ENCODE peak calls at places on chromosomes 12 and 14, in six cellular contexts. E, H, W, T, C and S are unnamed samples.

GRCh38 chr12:5186715-5187114 is 143.0 kb downstream of the KCNA5 start:
- DNase-seq in E (no peak), T (no peak), H (no peak), C (no peak), W (no peak), S (no peak)

GRCh38 chr14:67068246-67068645 is 121.0 kb upstream of the GARIN2 start:
- DNase-seq in C (no peak), H (no peak), W (no peak), T (no peak), E (no peak), S (no peak)

GRCh38 chr12:50006754-50007442 is 18.4 kb downstream of the RACGAP1 start:
- DNase-seq in C (no peak), T (no peak), H (no peak), E (no peak), W (no peak), S (no peak)

GRCh38 chr12:20398720-20399119 is 30.4 kb downstream of the PDE3A start:
- DNase-seq in C (no peak), T (no peak), E (no peak), H (no peak), W (no peak), S (peak)

GRCh38 chr14:52314521-52315354 is 626 bp downstream of the PTGER2 start:
- DNase-seq in T (no peak), H (peak), C (no peak), E (no peak), W (no peak), S (peak)

GRCh38 chr12:1741154-1741949 is 50.5 kb downstream of the ADIPOR2 start:
- DNase-seq in C (peak), E (no peak), H (no peak), W (no peak), T (no peak), S (no peak)

GRCh38 chr14:75470238-75470797 is 42.5 kb downstream of the JDP2 start:
- DNase-seq in T (no peak), W (no peak), H (no peak), C (no peak), E (no peak), S (no peak)

GRCh38 chr12:121610239-121611149 is 15.8 kb upstream of the ORAI1 start:
- DNase-seq in T (no peak), E (no peak), H (no peak), W (no peak), C (no peak), S (no peak)

GRCh38 chr12:59699408-59700144 is 103.7 kb downstream of the SLC16A7 start:
- DNase-seq in C (no peak), T (no peak), W (no peak), H (no peak), E (no peak), S (peak)

GRCh38 chr14:51533160-51533559 is 118.5 kb upstream of the FRMD6 start:
- DNase-seq in T (no peak), E (no peak), W (no peak), H (no peak), C (no peak), S (no peak)

GRCh38 chr12:18224745-18225144 is 36.6 kb upstream of the PIK3C2G start:
- DNase-seq in H (peak), C (peak), T (peak), W (no peak), E (no peak), S (peak)

GRCh38 chr14:21057803-21058675 is at the start of gene RNASE8:
- DNase-seq in E (no peak), C (no peak), T (no peak), W (no peak), H (no peak), S (no peak)

GRCh38 chr12:82904219-82904795 is 217.6 kb downstream of the TMTC2 start:
- DNase-seq in H (peak), C (no peak), W (no peak), E (no peak), T (no peak), S (no peak)

GRCh38 chr14:52013984-52014600 is 24.7 kb downstream of the RTRAF start:
- DNase-seq in E (no peak), W (peak), H (peak), T (no peak), C (no peak), S (no peak)

GRCh38 chr14:53955671-53956426 is 776 bp downstream of the BMP4 start:
- DNase-seq in W (no peak), C (peak), T (no peak), E (no peak), H (no peak), S (no peak)

GRCh38 chr12:29799591-29799990 is 15.8 kb upstream of the TMTC1 start:
- DNase-seq in H (peak), T (no peak), C (no peak), E (no peak), W (no peak), S (no peak)

GRCh38 chr12:107990325-107990724 is 138.8 kb upstream of the WSCD2 start:
- DNase-seq in E (no peak), T (no peak), H (peak), C (peak), W (peak), S (no peak)

GRCh38 chr12:101407054-101407437 is 526 bp downstream of the ARL1 start:
- DNase-seq in E (no peak), H (no peak), T (no peak), W (no peak), C (peak), S (no peak)

GRCh38 chr12:132211811-132212210 is 67.6 kb downstream of the NOC4L start:
- DNase-seq in C (no peak), T (no peak), W (no peak), E (no peak), H (no peak), S (no peak)

GRCh38 chr12:22286569-22286968 is 47.9 kb downstream of the ST8SIA1 start:
- DNase-seq in C (no peak), H (no peak), W (no peak), T (no peak), E (no peak), S (no peak)

GRCh38 chr14:104370256-104370870 is 209.2 kb upstream of the C14orf180 start:
- DNase-seq in T (peak), E (no peak), H (peak), C (peak), W (no peak), S (no peak)

GRCh38 chr12:38761111-38761510 is 144.3 kb downstream of the CPNE8 start:
- DNase-seq in H (no peak), E (no peak), C (no peak), W (no peak), T (no peak), S (no peak)

GRCh38 chr12:101238806-101239329 is 28.8 kb upstream of the SLC5A8 start:
- DNase-seq in T (no peak), C (no peak), W (no peak), E (no peak), H (no peak), S (no peak)

GRCh38 chr12:129196927-129197326 is 343.6 kb downstream of the GLT1D1 start:
- DNase-seq in H (no peak), T (no peak), W (no peak), E (no peak), C (no peak), S (no peak)

GRCh38 chr12:97513921-97514320 is 51.3 kb downstream of the RMST start:
- DNase-seq in H (no peak), C (no peak), E (no peak), W (no peak), T (no peak), S (no peak)

GRCh38 chr12:46179693-46180452 is 89.0 kb downstream of the SLC38A1 start:
- DNase-seq in E (peak), W (no peak), T (no peak), C (peak), H (no peak), S (no peak)

GRCh38 chr12:93080994-93081809 is 152.1 kb upstream of the EEA1 start:
- DNase-seq in T (no peak), H (no peak), C (peak), E (no peak), W (no peak), S (no peak)

GRCh38 chr14:90060965-90061848 is 587 bp upstream of the KCNK13 start:
- DNase-seq in H (peak), T (no peak), E (no peak), W (peak), C (no peak), S (no peak)

GRCh38 chr12:124747426-124748161 is 116.1 kb downstream of the SCARB1 start:
- DNase-seq in H (no peak), C (peak), T (no peak), W (no peak), E (peak), S (no peak)

GRCh38 chr12:5587701-5588100 is 155.8 kb downstream of the NTF3 start:
- DNase-seq in C (no peak), H (no peak), E (no peak), T (no peak), W (no peak), S (no peak)

GRCh38 chr14:105330491-105330895 is 15.9 kb downstream of the PACS2 start:
- DNase-seq in H (no peak), T (no peak), W (no peak), E (no peak), C (no peak), S (no peak)

GRCh38 chr14:38961136-38961535 is 141.9 kb downstream of the SEC23A start:
- DNase-seq in E (no peak), H (no peak), W (no peak), T (no peak), C (no peak), S (no peak)

GRCh38 chr12:52645120-52645761 is 6.8 kb downstream of the KRT2 start:
- DNase-seq in C (no peak), E (no peak), T (no peak), W (peak), H (no peak), S (no peak)

GRCh38 chr12:77510985-77511384 is 319.7 kb upstream of the NAV3 start:
- DNase-seq in C (no peak), T (no peak), E (no peak), H (no peak), W (no peak), S (no peak)

GRCh38 chr12:16568873-16569272 is 37.1 kb downstream of the LMO3 start:
- DNase-seq in W (no peak), T (no peak), H (no peak), C (no peak), E (peak), S (no peak)

GRCh38 chr12:89988156-89988555 is 279.5 kb upstream of the ATP2B1 start:
- DNase-seq in C (no peak), T (no peak), E (no peak), W (no peak), H (no peak), S (no peak)

GRCh38 chr12:6570264-6570887 is 2.3 kb upstream of the NOP2 start:
- DNase-seq in W (peak), C (peak), E (no peak), H (peak), T (no peak), S (no peak)

GRCh38 chr14:96586921-96587822 is 85.0 kb downstream of the PAPOLA start:
- DNase-seq in C (no peak), W (no peak), T (no peak), H (no peak), E (no peak), S (no peak)

GRCh38 chr14:96584907-96585671 is 82.9 kb downstream of the PAPOLA start:
- DNase-seq in T (no peak), C (no peak), E (no peak), W (no peak), H (peak), S (no peak)

GRCh38 chr14:96586056-96586455 is 83.9 kb downstream of the PAPOLA start:
- DNase-seq in T (no peak), E (no peak), C (no peak), W (no peak), H (peak), S (no peak)

GRCh38 chr14:96584199-96584906 is 82.2 kb downstream of the PAPOLA start:
- DNase-seq in T (peak), H (peak), E (no peak), C (peak), W (peak), S (peak)

GRCh38 chr14:96585672-96586013 is 83.5 kb downstream of the PAPOLA start:
- DNase-seq in H (peak), E (no peak), T (no peak), W (no peak), C (no peak), S (no peak)
- TF ChIP-seq GABPA in H (no peak), E (no peak), T (no peak), W (no peak), C (no peak), S (no peak)

DNA sequence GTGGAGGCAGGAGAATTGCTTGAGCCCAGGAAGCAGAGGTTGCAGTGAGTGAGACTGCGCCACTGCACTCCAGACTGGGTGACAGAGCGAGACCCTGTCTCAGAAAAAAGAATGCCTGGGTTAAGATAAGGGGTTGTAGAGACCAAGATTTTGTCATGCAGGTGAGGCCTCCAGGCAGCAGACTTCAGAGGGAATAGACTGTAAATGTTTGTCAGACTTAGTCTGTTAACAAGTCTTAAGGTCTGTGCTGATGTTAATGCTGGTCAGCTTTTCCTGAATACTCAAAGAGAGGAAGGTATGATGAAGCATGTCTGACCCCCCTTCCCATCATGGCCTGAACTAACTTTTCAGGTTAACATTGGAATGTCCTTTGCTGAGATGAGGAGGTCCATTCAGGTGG is 83.0 kb upstream of the FUT8 start:
- DNase-seq in W (no peak), E (no peak), C (no peak), T (no peak), H (no peak), S (no peak)
- H3K27ac ChIP-seq in W (no peak), E (no peak), C (no peak), T (no peak), H (no peak), S (no peak)

GRCh38 chr14:95484296-95484695 is 32.2 kb downstream of the SYNE3 start:
- DNase-seq in E (no peak), T (no peak), H (no peak), W (no peak), C (no peak), S (no peak)

GRCh38 chr14:95481391-95482022 is 34.9 kb downstream of the SYNE3 start:
- DNase-seq in E (no peak), C (no peak), T (no peak), H (peak), W (no peak), S (no peak)

GRCh38 chr14:95483843-95484165 is 32.6 kb downstream of the SYNE3 start:
- DNase-seq in C (no peak), E (no peak), T (no peak), W (no peak), H (no peak), S (no peak)

GRCh38 chr14:95485222-95485819 is 31.1 kb downstream of the SYNE3 start:
- DNase-seq in C (no peak), E (no peak), W (no peak), T (no peak), H (no peak), S (no peak)

DNA sequence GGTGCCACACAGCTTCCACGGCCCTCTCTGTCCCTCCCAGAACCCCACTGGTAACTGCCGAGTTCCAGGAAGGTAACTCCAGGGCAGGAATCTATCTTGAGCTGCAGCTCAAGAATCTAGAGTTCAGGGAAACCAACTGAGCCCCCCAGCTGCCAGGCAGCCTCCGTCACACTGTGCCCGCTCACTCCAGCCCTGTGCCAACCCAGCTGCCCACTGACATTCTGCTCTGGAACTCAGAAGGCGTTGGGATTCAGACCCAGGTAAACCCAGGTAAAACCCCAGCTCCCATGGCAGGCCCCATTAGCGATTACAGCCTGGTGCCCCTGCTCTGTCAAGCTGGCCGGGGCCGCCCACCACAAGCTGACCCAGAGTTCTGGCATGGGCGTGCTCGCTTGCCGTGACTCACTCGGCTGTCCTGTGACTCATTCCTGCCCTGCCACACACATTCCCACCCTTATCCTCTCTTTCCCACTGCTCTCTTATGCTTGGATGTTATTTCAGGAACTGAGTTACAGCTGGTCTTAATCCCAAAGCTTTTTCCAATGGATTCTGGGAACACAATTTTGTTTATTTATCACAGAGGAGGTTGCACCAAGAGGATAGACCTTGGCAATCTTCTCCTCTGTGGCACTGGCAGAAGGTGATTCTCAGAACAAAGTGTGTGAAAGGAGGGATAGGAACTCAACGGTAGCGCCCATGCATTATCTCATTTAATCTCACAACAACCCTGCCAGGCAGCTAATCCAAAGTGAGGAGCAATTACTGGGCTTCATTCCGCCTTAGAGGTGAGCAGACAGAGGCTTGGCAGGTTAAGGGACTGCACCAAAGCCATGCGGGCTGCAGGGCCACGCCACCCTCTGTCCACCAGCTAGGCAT is 33.2 kb downstream of the SYNE3 start:
- DNase-seq in W (peak), C (peak), H (no peak), T (no peak), E (no peak), S (no peak)
- TF ChIP-seq POLR2AphosphoS5 in W (no peak), C (no peak), H (peak), T (no peak), E (no peak), S (no peak)

DNA sequence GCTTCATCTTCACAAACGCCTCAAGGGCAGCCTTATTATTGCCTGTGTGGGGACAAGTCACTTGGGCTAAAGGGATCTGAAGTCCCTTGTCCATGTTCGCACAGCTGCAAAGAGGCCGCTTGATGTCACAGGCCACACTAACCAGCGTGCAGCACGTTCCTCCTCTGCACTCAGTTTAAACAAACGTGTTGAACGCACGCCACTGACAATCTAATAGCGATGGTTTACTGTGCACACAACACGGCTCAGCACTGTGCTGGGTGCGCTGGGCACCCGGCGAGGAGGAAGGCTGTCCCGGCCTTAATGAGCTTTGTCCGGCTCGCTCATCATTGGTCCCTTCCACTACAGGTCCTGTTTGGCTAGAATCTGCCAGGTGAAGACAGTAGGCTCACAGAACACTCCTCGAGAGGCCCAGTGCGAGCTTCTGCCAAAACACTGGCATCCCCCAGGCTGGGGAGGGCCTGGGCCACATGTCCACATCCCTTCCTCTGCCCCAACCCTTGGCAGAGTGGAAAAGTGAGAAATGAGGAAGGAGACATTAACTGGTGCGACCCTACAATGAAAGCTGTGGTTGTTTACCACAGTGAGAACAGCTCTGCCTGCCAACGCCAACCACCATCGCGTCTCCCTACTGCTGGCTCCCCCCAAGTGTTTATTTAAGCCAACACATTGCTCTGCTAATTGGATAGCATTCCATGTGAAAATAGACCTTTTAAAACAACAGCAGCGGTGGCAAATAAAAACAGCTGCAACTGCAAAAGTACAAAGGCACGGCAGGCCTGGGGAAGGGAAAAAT is 113.2 kb downstream of the RBM19 start:
- DNase-seq in C (no peak), T (no peak), W (no peak), H (no peak), E (no peak), S (no peak)
- TF ChIP-seq GABPA in C (no peak), T (no peak), W (no peak), H (no peak), E (no peak), S (no peak)

DNA sequence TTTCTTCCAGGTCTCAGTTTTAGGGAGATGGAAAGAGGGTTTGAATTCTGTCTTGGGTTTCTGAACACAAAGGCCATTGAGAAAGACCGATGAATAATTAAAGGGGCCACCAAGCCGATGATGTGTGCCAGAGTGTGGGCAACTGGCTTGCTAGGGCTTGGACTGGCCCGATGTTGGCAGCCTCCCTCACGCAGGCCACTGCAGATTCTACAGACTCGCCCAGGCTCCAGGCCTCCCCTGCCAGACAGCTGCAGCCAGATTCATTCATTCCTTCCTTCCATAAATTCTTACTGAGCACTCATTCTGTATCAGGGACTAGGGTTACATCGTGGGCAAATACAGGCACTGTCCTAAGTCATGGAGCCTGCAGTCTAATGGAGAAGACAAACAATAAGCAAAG is 34.9 kb downstream of the ACTN1 start:
- DNase-seq in W (no peak), T (no peak), E (no peak), H (no peak), C (no peak), S (no peak)
- H3K27ac ChIP-seq in W (no peak), T (no peak), E (no peak), H (peak), C (no peak), S (no peak)

GRCh38 chr12:105485321-105485910 is 154.9 kb downstream of the C12orf75 start:
- DNase-seq in E (no peak), H (no peak), T (no peak), C (no peak), W (no peak), S (no peak)
- TF ChIP-seq POLR2AphosphoS5 in E (no peak), H (no peak), T (no peak), C (no peak), W (no peak), S (no peak)

GRCh38 chr12:2958432-2959193 is 584 bp upstream of the TEAD4 start:
- DNase-seq in E (no peak), C (peak), W (peak), H (peak), T (no peak), S (no peak)
- TF ChIP-seq GABPA in E (no peak), C (no peak), W (no peak), H (peak), T (no peak), S (no peak)

DNA sequence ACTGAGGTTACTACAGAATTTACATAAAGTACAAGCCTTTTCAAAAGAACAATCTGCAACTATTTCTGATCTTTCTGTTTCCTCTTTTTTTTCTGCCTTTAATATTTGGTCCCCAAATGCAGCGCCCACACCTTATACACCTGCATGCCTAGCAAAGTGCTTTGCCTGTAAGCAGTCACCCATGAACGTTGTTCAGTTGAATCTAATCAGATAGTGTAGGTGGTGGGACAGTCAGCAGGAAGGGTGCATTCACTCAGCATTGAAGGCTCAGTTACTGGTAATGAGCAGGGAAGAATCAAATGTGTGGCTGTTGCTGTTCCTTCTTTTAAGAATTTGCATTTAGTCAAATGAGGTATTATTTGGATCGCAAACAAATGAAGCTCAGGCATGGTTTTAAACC is 108.4 kb downstream of the GPR135 start:
- DNase-seq in E (peak), W (no peak), T (no peak), H (no peak), C (no peak), S (no peak)
- H3K27ac ChIP-seq in E (no peak), W (no peak), T (no peak), H (peak), C (no peak), S (no peak)